ENCODE peak calls at places on chromosomes 4 and X, in five cellular contexts. One of them, this sample, is unnamed.

GRCh38 chr4:119579823-119580222 is 48.8 kb downstream of the PDE5A start:
- DNase-seq in type B pancreatic cell: no peak
- DNase-seq in SK-N-SH: no peak
- DNase-seq in cardiac fibroblast: no peak
- DNase-seq in activated T-cell treated with anti-CD3 and anti-CD28 coated beads for 24 hours: no peak
- DNase-seq in this sample: no peak

GRCh38 chr4:22485751-22486150 is 30.1 kb downstream of the ADGRA3 start:
- DNase-seq in cardiac fibroblast: peak
- DNase-seq in type B pancreatic cell: no peak
- DNase-seq in activated T-cell treated with anti-CD3 and anti-CD28 coated beads for 24 hours: no peak
- DNase-seq in SK-N-SH: peak
- DNase-seq in this sample: no peak

GRCh38 chr4:83212041-83212851 is 72.4 kb downstream of the COQ2 start:
- DNase-seq in type B pancreatic cell: no peak
- DNase-seq in cardiac fibroblast: no peak
- DNase-seq in activated T-cell treated with anti-CD3 and anti-CD28 coated beads for 24 hours: no peak
- DNase-seq in SK-N-SH: no peak
- DNase-seq in this sample: no peak

GRCh38 chrX:9456250-9457074 is 8.4 kb upstream of the TBL1X start:
- DNase-seq in cardiac fibroblast: no peak
- DNase-seq in SK-N-SH: no peak
- DNase-seq in type B pancreatic cell: no peak
- DNase-seq in activated T-cell treated with anti-CD3 and anti-CD28 coated beads for 24 hours: no peak
- DNase-seq in this sample: no peak

GRCh38 chr4:144750348-144750747 is 104.4 kb downstream of the HHIP start:
- DNase-seq in activated T-cell treated with anti-CD3 and anti-CD28 coated beads for 24 hours: no peak
- DNase-seq in cardiac fibroblast: no peak
- DNase-seq in type B pancreatic cell: no peak
- DNase-seq in SK-N-SH: no peak
- DNase-seq in this sample: no peak

GRCh38 chr4:36303430-36304137 is 22.2 kb downstream of the DTHD1 start:
- DNase-seq in cardiac fibroblast: no peak
- DNase-seq in SK-N-SH: no peak
- DNase-seq in type B pancreatic cell: no peak
- DNase-seq in activated T-cell treated with anti-CD3 and anti-CD28 coated beads for 24 hours: no peak
- DNase-seq in this sample: no peak

GRCh38 chrX:12026481-12026880 is 111.8 kb upstream of the FRMPD4 start:
- DNase-seq in SK-N-SH: no peak
- DNase-seq in type B pancreatic cell: no peak
- DNase-seq in activated T-cell treated with anti-CD3 and anti-CD28 coated beads for 24 hours: no peak
- DNase-seq in cardiac fibroblast: no peak
- DNase-seq in this sample: no peak

GRCh38 chrX:71540801-71541545 is 8.1 kb downstream of the OGT start:
- DNase-seq in type B pancreatic cell: no peak
- DNase-seq in cardiac fibroblast: no peak
- DNase-seq in SK-N-SH: no peak
- DNase-seq in activated T-cell treated with anti-CD3 and anti-CD28 coated beads for 24 hours: no peak
- DNase-seq in this sample: no peak

GRCh38 chrX:130100180-130100579 is 10.1 kb downstream of the ELF4 start:
- DNase-seq in type B pancreatic cell: no peak
- DNase-seq in cardiac fibroblast: peak
- DNase-seq in SK-N-SH: no peak
- DNase-seq in activated T-cell treated with anti-CD3 and anti-CD28 coated beads for 24 hours: no peak
- DNase-seq in this sample: no peak

GRCh38 chr4:168102403-168102802 is 10.1 kb downstream of the ANXA10 start:
- DNase-seq in cardiac fibroblast: no peak
- DNase-seq in activated T-cell treated with anti-CD3 and anti-CD28 coated beads for 24 hours: no peak
- DNase-seq in SK-N-SH: no peak
- DNase-seq in type B pancreatic cell: no peak
- DNase-seq in this sample: no peak

GRCh38 chrX:39762266-39762841 is 335.4 kb downstream of the BCOR start:
- DNase-seq in cardiac fibroblast: peak
- DNase-seq in activated T-cell treated with anti-CD3 and anti-CD28 coated beads for 24 hours: no peak
- DNase-seq in type B pancreatic cell: no peak
- DNase-seq in SK-N-SH: no peak
- DNase-seq in this sample: no peak

GRCh38 chr4:75494563-75494962 is 19.6 kb downstream of the RCHY1 start:
- DNase-seq in activated T-cell treated with anti-CD3 and anti-CD28 coated beads for 24 hours: no peak
- DNase-seq in type B pancreatic cell: no peak
- DNase-seq in SK-N-SH: no peak
- DNase-seq in cardiac fibroblast: peak
- DNase-seq in this sample: no peak

GRCh38 chr4:170675568-170676262 is 586.0 kb upstream of the AADAT start:
- DNase-seq in SK-N-SH: no peak
- DNase-seq in type B pancreatic cell: no peak
- DNase-seq in cardiac fibroblast: peak
- DNase-seq in activated T-cell treated with anti-CD3 and anti-CD28 coated beads for 24 hours: no peak
- DNase-seq in this sample: no peak

GRCh38 chrX:129876734-129877395 is 29.1 kb upstream of the UTP14A start:
- DNase-seq in activated T-cell treated with anti-CD3 and anti-CD28 coated beads for 24 hours: no peak
- DNase-seq in type B pancreatic cell: no peak
- DNase-seq in SK-N-SH: no peak
- DNase-seq in cardiac fibroblast: peak
- DNase-seq in this sample: peak

GRCh38 chrX:15399901-15400500 is 15.8 kb upstream of the VEGFD start:
- DNase-seq in cardiac fibroblast: no peak
- DNase-seq in SK-N-SH: no peak
- DNase-seq in type B pancreatic cell: no peak
- DNase-seq in activated T-cell treated with anti-CD3 and anti-CD28 coated beads for 24 hours: no peak
- DNase-seq in this sample: no peak

GRCh38 chr4:166014411-166014810 is 141.4 kb downstream of the TLL1 start:
- DNase-seq in type B pancreatic cell: no peak
- DNase-seq in cardiac fibroblast: peak
- DNase-seq in SK-N-SH: no peak
- DNase-seq in activated T-cell treated with anti-CD3 and anti-CD28 coated beads for 24 hours: no peak
- DNase-seq in this sample: no peak

GRCh38 chr4:6595897-6596537 is 21.0 kb downstream of the MAN2B2 start:
- DNase-seq in cardiac fibroblast: no peak
- DNase-seq in activated T-cell treated with anti-CD3 and anti-CD28 coated beads for 24 hours: no peak
- DNase-seq in SK-N-SH: no peak
- DNase-seq in type B pancreatic cell: no peak
- DNase-seq in this sample: no peak

GRCh38 chr4:6943012-6943869 is 33.6 kb downstream of the TBC1D14 start:
- DNase-seq in type B pancreatic cell: no peak
- DNase-seq in SK-N-SH: no peak
- DNase-seq in cardiac fibroblast: no peak
- DNase-seq in activated T-cell treated with anti-CD3 and anti-CD28 coated beads for 24 hours: no peak
- DNase-seq in this sample: no peak

GRCh38 chr4:183863155-183863825 is 41.8 kb upstream of the STOX2 start:
- DNase-seq in cardiac fibroblast: no peak
- DNase-seq in activated T-cell treated with anti-CD3 and anti-CD28 coated beads for 24 hours: no peak
- DNase-seq in type B pancreatic cell: no peak
- DNase-seq in SK-N-SH: no peak
- DNase-seq in this sample: no peak

GRCh38 chrX:78455901-78456300 is 128.5 kb upstream of the CYSLTR1 start:
- DNase-seq in SK-N-SH: no peak
- DNase-seq in activated T-cell treated with anti-CD3 and anti-CD28 coated beads for 24 hours: no peak
- DNase-seq in cardiac fibroblast: peak
- DNase-seq in type B pancreatic cell: no peak
- DNase-seq in this sample: no peak

GRCh38 chr4:5773271-5773555 is 62.2 kb downstream of the EVC start:
- DNase-seq in type B pancreatic cell: peak
- DNase-seq in activated T-cell treated with anti-CD3 and anti-CD28 coated beads for 24 hours: no peak
- DNase-seq in cardiac fibroblast: peak
- DNase-seq in SK-N-SH: no peak
- DNase-seq in this sample: no peak

GRCh38 chr4:13980317-13980716 is 352.8 kb upstream of the BOD1L1 start:
- DNase-seq in activated T-cell treated with anti-CD3 and anti-CD28 coated beads for 24 hours: no peak
- DNase-seq in type B pancreatic cell: no peak
- DNase-seq in SK-N-SH: no peak
- DNase-seq in cardiac fibroblast: peak
- DNase-seq in this sample: no peak

GRCh38 chr4:147096667-147097604 is 151.3 kb upstream of the TTC29 start:
- DNase-seq in SK-N-SH: peak
- DNase-seq in cardiac fibroblast: peak
- DNase-seq in activated T-cell treated with anti-CD3 and anti-CD28 coated beads for 24 hours: no peak
- DNase-seq in type B pancreatic cell: no peak
- DNase-seq in this sample: no peak

GRCh38 chrX:21319323-21319722 is 54.9 kb upstream of the CNKSR2 start:
- DNase-seq in SK-N-SH: no peak
- DNase-seq in cardiac fibroblast: no peak
- DNase-seq in activated T-cell treated with anti-CD3 and anti-CD28 coated beads for 24 hours: no peak
- DNase-seq in type B pancreatic cell: no peak
- DNase-seq in this sample: no peak

GRCh38 chr4:114040319-114041116 is 61.1 kb upstream of the ARSJ start:
- DNase-seq in cardiac fibroblast: no peak
- DNase-seq in SK-N-SH: peak
- DNase-seq in activated T-cell treated with anti-CD3 and anti-CD28 coated beads for 24 hours: no peak
- DNase-seq in type B pancreatic cell: no peak
- DNase-seq in this sample: no peak

GRCh38 chr4:149279790-149280189 is 535.9 kb downstream of the IQCM start:
- DNase-seq in cardiac fibroblast: no peak
- DNase-seq in activated T-cell treated with anti-CD3 and anti-CD28 coated beads for 24 hours: no peak
- DNase-seq in type B pancreatic cell: no peak
- DNase-seq in SK-N-SH: no peak
- DNase-seq in this sample: no peak

GRCh38 chrX:2897311-2897689 is 31.8 kb downstream of the ARSD start:
- DNase-seq in type B pancreatic cell: no peak
- DNase-seq in cardiac fibroblast: no peak
- DNase-seq in SK-N-SH: no peak
- DNase-seq in activated T-cell treated with anti-CD3 and anti-CD28 coated beads for 24 hours: no peak
- DNase-seq in this sample: no peak

GRCh38 chr4:105145059-105145912 is 1.4 kb upstream of the TET2 start:
- DNase-seq in type B pancreatic cell: no peak
- DNase-seq in activated T-cell treated with anti-CD3 and anti-CD28 coated beads for 24 hours: no peak
- DNase-seq in cardiac fibroblast: no peak
- DNase-seq in SK-N-SH: no peak
- DNase-seq in this sample: no peak

GRCh38 chr4:2878346-2878745 is 34.7 kb downstream of the ADD1 start:
- DNase-seq in activated T-cell treated with anti-CD3 and anti-CD28 coated beads for 24 hours: no peak
- DNase-seq in type B pancreatic cell: no peak
- DNase-seq in cardiac fibroblast: peak
- DNase-seq in SK-N-SH: no peak
- DNase-seq in this sample: no peak

GRCh38 chr4:142549726-142550463 is 296.2 kb downstream of the INPP4B start:
- DNase-seq in cardiac fibroblast: peak
- DNase-seq in type B pancreatic cell: no peak
- DNase-seq in SK-N-SH: no peak
- DNase-seq in activated T-cell treated with anti-CD3 and anti-CD28 coated beads for 24 hours: no peak
- DNase-seq in this sample: no peak

GRCh38 chr4:40584517-40585141 is 45.0 kb downstream of the RBM47 start:
- DNase-seq in SK-N-SH: no peak
- DNase-seq in type B pancreatic cell: no peak
- DNase-seq in cardiac fibroblast: no peak
- DNase-seq in activated T-cell treated with anti-CD3 and anti-CD28 coated beads for 24 hours: no peak
- DNase-seq in this sample: no peak

GRCh38 chrX:20056704-20057103 is 60.0 kb downstream of the MAP7D2 start:
- DNase-seq in activated T-cell treated with anti-CD3 and anti-CD28 coated beads for 24 hours: no peak
- DNase-seq in SK-N-SH: no peak
- DNase-seq in cardiac fibroblast: no peak
- DNase-seq in type B pancreatic cell: no peak
- DNase-seq in this sample: no peak

GRCh38 chr4:168167714-168168284 is 75.5 kb downstream of the ANXA10 start:
- DNase-seq in SK-N-SH: no peak
- DNase-seq in type B pancreatic cell: no peak
- DNase-seq in cardiac fibroblast: no peak
- DNase-seq in activated T-cell treated with anti-CD3 and anti-CD28 coated beads for 24 hours: no peak
- DNase-seq in this sample: no peak

GRCh38 chr4:54550415-54551171 is 107.2 kb upstream of the KIT start:
- DNase-seq in SK-N-SH: no peak
- DNase-seq in activated T-cell treated with anti-CD3 and anti-CD28 coated beads for 24 hours: no peak
- DNase-seq in cardiac fibroblast: peak
- DNase-seq in type B pancreatic cell: no peak
- DNase-seq in this sample: no peak

GRCh38 chrX:106906361-106906760 is 3.2 kb upstream of the RIPPLY1 start:
- DNase-seq in type B pancreatic cell: no peak
- DNase-seq in SK-N-SH: no peak
- DNase-seq in activated T-cell treated with anti-CD3 and anti-CD28 coated beads for 24 hours: no peak
- DNase-seq in cardiac fibroblast: no peak
- DNase-seq in this sample: peak